ENCODE peak calls at places on chromosomes 7 and 10, in eight cellular contexts. S, L, Y, O, Z, N, D and H are unnamed samples.

GRCh38 chr10:74909665-74910064 is 83.3 kb downstream of the KAT6B start:
- DNase-seq in S (peak; percentile 32), L (no peak), Y (no peak), O (no peak), Z (no peak), N (no peak), D (no peak), H (no peak)

GRCh38 chr7:157228864-157229422 is 90.2 kb downstream of the UBE3C start:
- DNase-seq in S (peak; percentile 38), L (peak; percentile 63), Y (peak; percentile 82), O (peak; percentile 72), Z (no peak), N (no peak), D (no peak), H (no peak)

GRCh38 chr10:31083765-31084184 is 52.1 kb upstream of the ZNF438 start:
- DNase-seq in S (peak; percentile 63), L (peak; percentile 66), Y (peak; percentile 86), O (peak; percentile 81), Z (peak; percentile 26), N (no peak), D (peak; percentile 62), H (no peak)

GRCh38 chr7:151115121-151115835 is 29.0 kb downstream of the AGAP3 start:
- DNase-seq in S (no peak), L (peak; percentile 31), Y (peak; percentile 78), O (peak; percentile 62), Z (no peak), N (no peak), D (no peak), H (no peak)

GRCh38 chr10:67612577-67613537 is 83.1 kb downstream of the CTNNA3 start:
- DNase-seq in S (peak; percentile 74), L (peak; percentile 58), Y (no peak), O (no peak), Z (peak; percentile 30), N (no peak), D (no peak), H (no peak)

GRCh38 chr7:128974241-128974934 is 36.7 kb downstream of the IRF5 start:
- DNase-seq in S (peak; percentile 79), L (peak; percentile 20), Y (peak; percentile 47), O (no peak), Z (no peak), N (no peak), D (no peak), H (no peak)

GRCh38 chr10:87752571-87752970 is 65.5 kb downstream of the ATAD1 start:
- DNase-seq in S (peak; percentile 66), L (peak; percentile 64), Y (no peak), O (no peak), Z (no peak), N (no peak), D (no peak), H (no peak)

GRCh38 chr7:112985377-112985987 is 101.1 kb downstream of the GPR85 start:
- DNase-seq in S (peak; percentile 72), L (peak; percentile 86), Y (peak; percentile 49), O (peak; percentile 6), Z (no peak), N (no peak), D (no peak), H (no peak)

GRCh38 chr7:98119257-98119918 is 12.7 kb downstream of the LMTK2 start:
- DNase-seq in S (peak; percentile 61), L (peak; percentile 89), Y (no peak), O (no peak), Z (no peak), N (peak; percentile 16), D (no peak), H (no peak)

GRCh38 chr7:20793686-20794394 is 7.2 kb upstream of the SP8 start:
- DNase-seq in S (no peak), L (no peak), Y (peak; percentile 69), O (peak; percentile 60), Z (no peak), N (no peak), D (no peak), H (no peak)
- TF ChIP-seq CTCF in S (no peak), L (no peak), Y (peak; percentile 19), O (no peak), Z (no peak), N (no peak), D (no peak), H (no peak)

GRCh38 chr7:86950360-86950759 is 109.1 kb downstream of the ELAPOR2 start:
- DNase-seq in S (no peak), L (no peak), Y (no peak), O (no peak), Z (no peak), N (no peak), D (peak; percentile 61), H (no peak)
- TF ChIP-seq CTCF in S (no peak), L (no peak), Y (no peak), O (no peak), Z (no peak), N (no peak), D (no peak), H (no peak)

GRCh38 chr7:82247814-82248433 is 195.7 kb downstream of the CACNA2D1 start:
- DNase-seq in S (peak; percentile 25), L (peak; percentile 52), Y (no peak), O (peak; percentile 48), Z (no peak), N (no peak), D (no peak), H (no peak)
- TF ChIP-seq CTCF in S (peak; percentile 81), L (peak; percentile 74), Y (peak; percentile 79), O (peak; percentile 74), Z (no peak), N (peak; percentile 59), D (no peak), H (peak; percentile 82)

GRCh38 chr10:114526497-114527238 is 122.4 kb upstream of the AFAP1L2 start:
- DNase-seq in S (no peak), L (peak; percentile 85), Y (peak; percentile 95), O (peak; percentile 96), Z (peak; percentile 85), N (no peak), D (peak; percentile 97), H (no peak)
- TF ChIP-seq CTCF in S (no peak), L (no peak), Y (no peak), O (no peak), Z (no peak), N (no peak), D (no peak), H (no peak)